ENCODE peak calls at places on chromosomes 4 and X, in nine cellular contexts. One of them, this sample, is unnamed.

GRCh38 chr4:113292371-113293042 is 243.1 kb downstream of the ANK2 start:
- DNase-seq in spleen: no peak
- DNase-seq in cardiac fibroblast: peak
- DNase-seq in HFFc6: no peak
- DNase-seq in A549: no peak
- DNase-seq in heart right ventricle: peak
- DNase-seq in left ventricle myocardium inferior: peak
- DNase-seq in psoas muscle: peak
- DNase-seq in OCI-LY7: no peak
- DNase-seq in this sample: no peak

GRCh38 chr4:71974681-71975080 is 57.1 kb upstream of the NPFFR2 start:
- DNase-seq in heart right ventricle: no peak
- DNase-seq in psoas muscle: no peak
- DNase-seq in cardiac fibroblast: peak
- DNase-seq in A549: no peak
- DNase-seq in left ventricle myocardium inferior: no peak
- DNase-seq in spleen: no peak
- DNase-seq in OCI-LY7: no peak
- DNase-seq in HFFc6: no peak
- DNase-seq in this sample: no peak

GRCh38 chr4:21733894-21734630 is 214.5 kb downstream of the KCNIP4 start:
- DNase-seq in cardiac fibroblast: no peak
- DNase-seq in OCI-LY7: no peak
- DNase-seq in heart right ventricle: no peak
- DNase-seq in A549: no peak
- DNase-seq in HFFc6: no peak
- DNase-seq in spleen: no peak
- DNase-seq in left ventricle myocardium inferior: no peak
- DNase-seq in psoas muscle: no peak
- DNase-seq in this sample: no peak

GRCh38 chr4:109169160-109169559 is 133.3 kb downstream of the COL25A1 start:
- DNase-seq in HFFc6: no peak
- DNase-seq in A549: no peak
- DNase-seq in heart right ventricle: no peak
- DNase-seq in spleen: no peak
- DNase-seq in cardiac fibroblast: no peak
- DNase-seq in OCI-LY7: no peak
- DNase-seq in left ventricle myocardium inferior: no peak
- DNase-seq in psoas muscle: no peak
- DNase-seq in this sample: no peak

GRCh38 chr4:41590591-41590990 is 52.6 kb downstream of the LIMCH1 start:
- DNase-seq in A549: no peak
- DNase-seq in OCI-LY7: no peak
- DNase-seq in HFFc6: no peak
- DNase-seq in psoas muscle: no peak
- DNase-seq in cardiac fibroblast: no peak
- DNase-seq in heart right ventricle: no peak
- DNase-seq in spleen: no peak
- DNase-seq in left ventricle myocardium inferior: no peak
- DNase-seq in this sample: no peak

GRCh38 chr4:118033148-118034060 is 882 bp upstream of the NDST3 start:
- DNase-seq in A549: peak
- DNase-seq in left ventricle myocardium inferior: no peak
- DNase-seq in cardiac fibroblast: peak
- DNase-seq in OCI-LY7: no peak
- DNase-seq in heart right ventricle: peak
- DNase-seq in HFFc6: peak
- DNase-seq in psoas muscle: peak
- DNase-seq in spleen: peak
- DNase-seq in this sample: peak

GRCh38 chrX:69152398-69152797 is 12.9 kb downstream of the PJA1 start:
- DNase-seq in left ventricle myocardium inferior: no peak
- DNase-seq in HFFc6: peak
- DNase-seq in A549: no peak
- DNase-seq in psoas muscle: no peak
- DNase-seq in OCI-LY7: no peak
- DNase-seq in cardiac fibroblast: peak
- DNase-seq in heart right ventricle: no peak
- DNase-seq in spleen: peak
- DNase-seq in this sample: no peak

GRCh38 chr4:108644237-108644636 is 6.2 kb upstream of the OSTC start:
- DNase-seq in cardiac fibroblast: peak
- DNase-seq in heart right ventricle: no peak
- DNase-seq in HFFc6: peak
- DNase-seq in spleen: no peak
- DNase-seq in A549: no peak
- DNase-seq in psoas muscle: no peak
- DNase-seq in OCI-LY7: no peak
- DNase-seq in left ventricle myocardium inferior: no peak
- DNase-seq in this sample: no peak

GRCh38 chr4:22062676-22063075 is 114.1 kb upstream of the KCNIP4 start:
- DNase-seq in cardiac fibroblast: no peak
- DNase-seq in heart right ventricle: no peak
- DNase-seq in A549: no peak
- DNase-seq in psoas muscle: no peak
- DNase-seq in spleen: no peak
- DNase-seq in left ventricle myocardium inferior: no peak
- DNase-seq in HFFc6: no peak
- DNase-seq in OCI-LY7: no peak
- DNase-seq in this sample: no peak

GRCh38 chr4:7598939-7599790 is 164.4 kb upstream of the PSAPL1 start:
- DNase-seq in psoas muscle: no peak
- DNase-seq in A549: no peak
- DNase-seq in HFFc6: no peak
- DNase-seq in OCI-LY7: no peak
- DNase-seq in spleen: no peak
- DNase-seq in left ventricle myocardium inferior: no peak
- DNase-seq in heart right ventricle: no peak
- DNase-seq in cardiac fibroblast: no peak
- DNase-seq in this sample: no peak

GRCh38 chrX:138711399-138712347 is at the start of gene FGF13:
- DNase-seq in psoas muscle: peak
- DNase-seq in heart right ventricle: peak
- DNase-seq in cardiac fibroblast: no peak
- DNase-seq in HFFc6: no peak
- DNase-seq in spleen: peak
- DNase-seq in left ventricle myocardium inferior: peak
- DNase-seq in A549: no peak
- DNase-seq in OCI-LY7: no peak
- DNase-seq in this sample: peak

GRCh38 chrX:68994883-68995255 is 166.0 kb downstream of the EFNB1 start:
- DNase-seq in cardiac fibroblast: no peak
- DNase-seq in OCI-LY7: no peak
- DNase-seq in left ventricle myocardium inferior: no peak
- DNase-seq in heart right ventricle: no peak
- DNase-seq in spleen: no peak
- DNase-seq in HFFc6: no peak
- DNase-seq in A549: no peak
- DNase-seq in psoas muscle: no peak
- DNase-seq in this sample: no peak

GRCh38 chr4:56977321-56978012 is at the start of gene NOA1:
- DNase-seq in OCI-LY7: peak
- DNase-seq in cardiac fibroblast: peak
- DNase-seq in HFFc6: peak
- DNase-seq in A549: peak
- DNase-seq in psoas muscle: peak
- DNase-seq in left ventricle myocardium inferior: peak
- DNase-seq in heart right ventricle: peak
- DNase-seq in spleen: peak
- DNase-seq in this sample: peak

GRCh38 chr4:56976283-56976877 is 1.0 kb downstream of the NOA1 start:
- DNase-seq in HFFc6: no peak
- DNase-seq in cardiac fibroblast: no peak
- DNase-seq in left ventricle myocardium inferior: no peak
- DNase-seq in psoas muscle: peak
- DNase-seq in heart right ventricle: no peak
- DNase-seq in A549: no peak
- DNase-seq in OCI-LY7: peak
- DNase-seq in spleen: no peak
- DNase-seq in this sample: peak

GRCh38 chr4:56979674-56980073 is 978 bp downstream of the POLR2B start:
- DNase-seq in left ventricle myocardium inferior: no peak
- DNase-seq in OCI-LY7: peak
- DNase-seq in A549: no peak
- DNase-seq in spleen: no peak
- DNase-seq in HFFc6: no peak
- DNase-seq in cardiac fibroblast: peak
- DNase-seq in psoas muscle: no peak
- DNase-seq in heart right ventricle: no peak
- DNase-seq in this sample: no peak

GRCh38 chr4:56978750-56979303 is at the start of gene POLR2B:
- DNase-seq in A549: peak
- DNase-seq in cardiac fibroblast: peak
- DNase-seq in psoas muscle: peak
- DNase-seq in heart right ventricle: peak
- DNase-seq in OCI-LY7: peak
- DNase-seq in HFFc6: peak
- DNase-seq in left ventricle myocardium inferior: peak
- DNase-seq in spleen: peak
- DNase-seq in this sample: peak

GRCh38 chr4:56976878-56977320 is 507 bp downstream of the NOA1 start:
- DNase-seq in spleen: peak
- DNase-seq in OCI-LY7: peak
- DNase-seq in cardiac fibroblast: no peak
- DNase-seq in HFFc6: no peak
- DNase-seq in left ventricle myocardium inferior: peak
- DNase-seq in psoas muscle: no peak
- DNase-seq in heart right ventricle: peak
- DNase-seq in A549: peak
- DNase-seq in this sample: peak
- TF ChIP-seq CTCF in spleen: no peak
- TF ChIP-seq CTCF in OCI-LY7: peak
- TF ChIP-seq CTCF in cardiac fibroblast: no peak
- TF ChIP-seq CTCF in HFFc6: peak
- TF ChIP-seq CTCF in left ventricle myocardium inferior: no peak
- TF ChIP-seq CTCF in psoas muscle: peak
- TF ChIP-seq CTCF in heart right ventricle: peak
- TF ChIP-seq CTCF in A549: no peak
- TF ChIP-seq CTCF in this sample: peak

DNA sequence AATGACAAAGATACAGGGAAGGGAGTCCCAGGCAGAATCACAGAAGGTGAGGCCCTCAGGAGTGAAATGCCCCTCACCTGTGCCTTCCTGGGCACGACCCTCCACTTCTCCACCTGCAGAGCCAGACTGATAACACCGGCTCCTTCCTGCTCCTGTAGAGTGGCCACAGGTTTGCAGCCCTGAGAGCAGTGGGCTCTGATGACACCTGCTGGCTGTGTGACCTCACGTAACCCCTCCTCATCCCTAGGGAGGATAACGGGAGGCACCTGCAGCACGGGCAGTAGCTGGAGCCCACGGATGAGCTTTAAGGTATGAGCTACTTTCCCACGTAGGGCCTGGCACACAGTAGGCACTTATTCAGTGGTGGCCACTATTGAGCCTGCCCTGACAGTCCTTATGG is 25.5 kb upstream of the MAN2B2 start:
- DNase-seq in OCI-LY7: no peak
- DNase-seq in spleen: no peak
- DNase-seq in left ventricle myocardium inferior: no peak
- DNase-seq in A549: no peak
- DNase-seq in cardiac fibroblast: no peak
- DNase-seq in HFFc6: no peak
- DNase-seq in heart right ventricle: no peak
- DNase-seq in psoas muscle: no peak
- DNase-seq in this sample: no peak
- TF ChIP-seq CTCF in OCI-LY7: no peak
- TF ChIP-seq CTCF in spleen: no peak
- TF ChIP-seq CTCF in left ventricle myocardium inferior: no peak
- TF ChIP-seq CTCF in A549: no peak
- TF ChIP-seq CTCF in cardiac fibroblast: no peak
- TF ChIP-seq CTCF in HFFc6: no peak
- TF ChIP-seq CTCF in heart right ventricle: no peak
- TF ChIP-seq CTCF in psoas muscle: no peak
- TF ChIP-seq CTCF in this sample: no peak

DNA sequence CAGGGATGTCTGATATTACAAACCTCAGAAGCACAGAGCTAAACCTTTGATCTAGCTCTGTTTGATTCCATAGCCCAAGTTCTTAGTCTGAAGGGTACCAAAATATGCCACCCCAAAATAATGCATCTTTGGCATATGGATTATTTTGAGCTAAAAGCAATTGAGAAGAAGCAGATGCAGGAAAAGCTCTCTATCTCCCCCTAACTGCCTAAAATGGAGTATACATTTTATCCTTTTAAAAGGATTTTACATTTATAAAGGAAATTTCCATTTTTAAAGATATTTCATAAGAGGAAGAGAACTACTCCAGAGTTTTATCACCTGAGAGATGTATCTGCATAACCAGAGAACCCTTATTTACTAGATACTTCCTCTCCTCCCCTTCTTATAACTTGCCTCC is 158.7 kb downstream of the ZNF674 start:
- DNase-seq in spleen: no peak
- DNase-seq in left ventricle myocardium inferior: no peak
- DNase-seq in OCI-LY7: peak
- DNase-seq in psoas muscle: no peak
- DNase-seq in cardiac fibroblast: no peak
- DNase-seq in heart right ventricle: no peak
- DNase-seq in HFFc6: no peak
- DNase-seq in A549: no peak
- DNase-seq in this sample: no peak
- TF ChIP-seq CTCF in spleen: no peak
- TF ChIP-seq CTCF in left ventricle myocardium inferior: no peak
- TF ChIP-seq CTCF in OCI-LY7: peak
- TF ChIP-seq CTCF in psoas muscle: no peak
- TF ChIP-seq CTCF in cardiac fibroblast: peak
- TF ChIP-seq CTCF in heart right ventricle: peak
- TF ChIP-seq CTCF in HFFc6: peak
- TF ChIP-seq CTCF in A549: peak
- TF ChIP-seq CTCF in this sample: peak

GRCh38 chr4:33566649-33567048 is 2677.7 kb downstream of the ARAP2 start:
- DNase-seq in spleen: no peak
- DNase-seq in left ventricle myocardium inferior: no peak
- DNase-seq in cardiac fibroblast: no peak
- DNase-seq in psoas muscle: no peak
- DNase-seq in heart right ventricle: no peak
- DNase-seq in OCI-LY7: no peak
- DNase-seq in HFFc6: no peak
- DNase-seq in A549: no peak
- DNase-seq in this sample: no peak
- TF ChIP-seq CTCF in spleen: no peak
- TF ChIP-seq CTCF in left ventricle myocardium inferior: no peak
- TF ChIP-seq CTCF in cardiac fibroblast: no peak
- TF ChIP-seq CTCF in psoas muscle: no peak
- TF ChIP-seq CTCF in heart right ventricle: no peak
- TF ChIP-seq CTCF in OCI-LY7: no peak
- TF ChIP-seq CTCF in HFFc6: no peak
- TF ChIP-seq CTCF in A549: no peak
- TF ChIP-seq CTCF in this sample: no peak

GRCh38 chr4:165864228-165864627 is 8.8 kb upstream of the TLL1 start:
- DNase-seq in A549: no peak
- DNase-seq in spleen: no peak
- DNase-seq in cardiac fibroblast: peak
- DNase-seq in psoas muscle: no peak
- DNase-seq in OCI-LY7: peak
- DNase-seq in HFFc6: no peak
- DNase-seq in heart right ventricle: no peak
- DNase-seq in left ventricle myocardium inferior: no peak
- DNase-seq in this sample: no peak
- TF ChIP-seq CTCF in A549: peak
- TF ChIP-seq CTCF in spleen: no peak
- TF ChIP-seq CTCF in cardiac fibroblast: no peak
- TF ChIP-seq CTCF in psoas muscle: no peak
- TF ChIP-seq CTCF in OCI-LY7: peak
- TF ChIP-seq CTCF in HFFc6: no peak
- TF ChIP-seq CTCF in heart right ventricle: no peak
- TF ChIP-seq CTCF in left ventricle myocardium inferior: no peak
- TF ChIP-seq CTCF in this sample: no peak

This sample was measured in GM13976.